ENCODE peak calls at places on chromosome 18, in four cellular contexts. A is H9, K is mesendoderm, V is H1. E is an unnamed sample.

GRCh38 chr18:62611395-62612241 is 88.8 kb downstream of the ZCCHC2 start:
- DNase-seq in A (no peak), K (no peak), V (peak; percentile 60), E (no peak)

GRCh38 chr18:62030091-62030985 is 137.5 kb upstream of the RNF152 start:
- DNase-seq in A (no peak), K (peak; percentile 54), V (no peak), E (no peak)

GRCh38 chr18:30675072-30675471 is 367.5 kb downstream of the DSC3 start:
- DNase-seq in A (no peak), K (no peak), V (no peak), E (no peak)

GRCh38 chr18:63763831-63764600 is 11.2 kb upstream of the SERPINB7 start:
- DNase-seq in A (no peak), K (no peak), V (no peak), E (peak; percentile 61)

GRCh38 chr18:31206064-31206463 is 43.4 kb upstream of the DSC1 start:
- DNase-seq in A (no peak), K (no peak), V (no peak), E (no peak)

GRCh38 chr18:11366410-11366809 is 217.0 kb upstream of the PIEZO2 start:
- DNase-seq in A (no peak), K (no peak), V (no peak), E (peak; percentile 57)

GRCh38 chr18:58536187-58536516 is 92.7 kb downstream of the ALPK2 start:
- DNase-seq in A (no peak), K (no peak), V (no peak), E (no peak)

GRCh38 chr18:77346446-77346845 is 96.8 kb downstream of the GALR1 start:
- DNase-seq in A (no peak), K (no peak), V (no peak), E (no peak)

GRCh38 chr18:74632088-74632679 is 34.5 kb downstream of the ZNF407 start:
- DNase-seq in A (no peak), K (no peak), V (no peak), E (no peak)

GRCh38 chr18:13014818-13015217 is 23.7 kb downstream of the CEP192 start:
- DNase-seq in A (no peak), K (no peak), V (no peak), E (no peak)

GRCh38 chr18:70454705-70455322 is 166.0 kb downstream of the SOCS6 start:
- DNase-seq in A (no peak), K (peak; percentile 71), V (no peak), E (peak; percentile 79)

GRCh38 chr18:26190506-26190905 is 35.7 kb upstream of the TAF4B start:
- DNase-seq in A (no peak), K (no peak), V (no peak), E (no peak)

GRCh38 chr18:51391731-51392130 is 194.2 kb upstream of the MEX3C start:
- DNase-seq in A (no peak), K (no peak), V (no peak), E (no peak)

GRCh38 chr18:43596106-43596712 is 318.9 kb upstream of the SYT4 start:
- DNase-seq in A (no peak), K (no peak), V (no peak), E (peak; percentile 29)

GRCh38 chr18:56831988-56832387 is 180.8 kb downstream of the WDR7 start:
- DNase-seq in A (peak; percentile 41), K (peak; percentile 57), V (no peak), E (peak; percentile 35)

GRCh38 chr18:14117611-14118010 is 14.6 kb downstream of the ZNF519 start:
- DNase-seq in A (no peak), K (no peak), V (no peak), E (no peak)

GRCh38 chr18:46096651-46097300 is 1.3 kb downstream of the ATP5F1A start:
- DNase-seq in A (no peak), K (peak; percentile 14), V (no peak), E (no peak)

GRCh38 chr18:66316708-66317107 is 287.2 kb downstream of the CDH19 start:
- DNase-seq in A (no peak), K (peak; percentile 73), V (no peak), E (no peak)

GRCh38 chr18:505483-506122 is 5.1 kb upstream of the COLEC12 start:
- DNase-seq in A (no peak), K (peak; percentile 55), V (no peak), E (no peak)

GRCh38 chr18:24506175-24506574 is 45.7 kb downstream of the HRH4 start:
- DNase-seq in A (no peak), K (no peak), V (peak; percentile 23), E (no peak)

GRCh38 chr18:24504401-24504800 is 44.0 kb downstream of the HRH4 start:
- DNase-seq in A (no peak), K (no peak), V (no peak), E (no peak)

GRCh38 chr18:24514439-24514838 is 54.0 kb downstream of the HRH4 start:
- DNase-seq in A (peak; percentile 50), K (peak; percentile 94), V (no peak), E (peak; percentile 54)

GRCh38 chr18:24509435-24509834 is 49.0 kb downstream of the HRH4 start:
- DNase-seq in A (no peak), K (no peak), V (no peak), E (no peak)
- H4K5ac ChIP-seq in A (no peak overlapping the region), K (no peak overlapping the region), V (no peak overlapping the region), E (no peak overlapping the region)

GRCh38 chr18:49619792-49620191 is 57.9 kb downstream of the LIPG start:
- DNase-seq in A (no peak), K (peak; percentile 91), V (no peak), E (no peak)
- H3K18ac ChIP-seq in A (no peak overlapping the region), K (no peak overlapping the region), V (no peak overlapping the region), E (no peak overlapping the region)

GRCh38 chr18:9849407-9849961 is 36.3 kb upstream of the TXNDC2 start:
- DNase-seq in A (no peak), K (peak; percentile 40), V (no peak), E (no peak)
- H4K5ac ChIP-seq in A (no peak overlapping the region), K (no peak overlapping the region), V (no peak overlapping the region), E (no peak overlapping the region)

GRCh38 chr18:79637921-79638855 is 41.4 kb upstream of the CTDP1 start:
- DNase-seq in A (peak; percentile 51), K (no peak), V (peak; percentile 61), E (no peak)

GRCh38 chr18:79635127-79635726 is 44.4 kb upstream of the CTDP1 start:
- DNase-seq in A (peak; percentile 17), K (no peak), V (no peak), E (no peak)

GRCh38 chr18:79634593-79634992 is 45.0 kb upstream of the CTDP1 start:
- DNase-seq in A (no peak), K (no peak), V (no peak), E (no peak)

GRCh38 chr18:79639072-79639829 is 40.4 kb upstream of the CTDP1 start:
- DNase-seq in A (peak; percentile 16), K (peak; percentile 24), V (peak; percentile 40), E (no peak)

DNA sequence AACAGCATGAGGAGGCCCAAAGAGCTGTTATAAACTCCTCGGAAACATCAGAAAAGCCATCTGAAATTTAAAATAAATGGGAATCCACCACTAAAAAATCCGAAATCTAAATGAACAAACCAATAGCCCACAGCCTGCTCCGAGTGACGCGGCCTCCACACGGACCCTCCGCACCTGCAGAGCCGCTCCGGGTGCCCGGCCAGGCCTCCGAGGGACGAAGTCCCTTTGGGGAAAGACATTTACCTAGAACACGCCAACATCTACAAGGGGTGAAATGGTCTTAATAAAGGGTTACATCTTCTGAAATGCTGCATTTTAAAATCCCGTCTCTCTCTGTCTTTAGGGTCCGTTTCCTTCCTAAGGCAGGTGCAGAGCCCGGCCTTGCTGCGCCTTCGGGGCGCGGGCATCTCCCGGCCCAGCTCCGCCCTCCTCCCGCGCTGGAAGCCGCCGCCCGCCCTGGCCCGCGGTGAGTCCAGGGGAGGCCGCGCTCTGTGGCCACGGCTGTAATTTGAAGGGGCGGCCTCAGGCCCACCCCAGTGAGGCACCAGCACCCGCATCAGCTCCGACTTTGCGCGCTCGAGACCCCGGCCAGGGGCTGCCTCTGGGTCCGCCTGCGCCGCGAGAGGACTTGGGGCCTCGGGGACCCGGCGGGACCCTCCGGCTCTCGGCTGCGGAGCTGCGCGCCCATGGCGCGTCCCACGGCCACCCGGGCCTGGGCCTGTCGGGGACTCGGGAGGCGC is 42.3 kb upstream of the CTDP1 start:
- DNase-seq in A (peak; percentile 51), K (no peak), V (peak; percentile 67), E (no peak)
- H3K18ac ChIP-seq in A (no peak overlapping the region), K (peak overlapping the region; percentile 63), V (no peak overlapping the region), E (no peak overlapping the region)

DNA sequence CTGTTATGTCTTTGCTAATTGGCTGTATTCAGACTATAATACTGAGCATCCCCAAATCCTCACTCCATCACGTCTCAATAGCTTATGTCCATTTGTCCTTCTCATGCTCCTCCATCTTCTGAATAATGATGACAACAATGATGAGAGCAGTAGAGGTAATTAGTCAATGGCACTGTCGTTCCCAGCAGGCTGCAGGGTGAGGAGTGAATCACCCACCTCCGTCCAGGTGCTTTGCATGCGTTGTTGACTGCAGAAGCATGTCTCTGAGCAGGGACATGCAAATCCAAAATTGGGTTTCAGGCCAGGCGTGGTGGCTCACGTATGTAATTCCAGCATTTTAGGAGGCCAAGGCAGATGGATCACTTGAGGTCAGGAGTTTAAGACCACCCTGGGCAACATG is 100.9 kb upstream of the RAB12 start:
- DNase-seq in A (no peak), K (no peak), V (no peak), E (no peak)
- H4K5ac ChIP-seq in A (no peak overlapping the region), K (no peak overlapping the region), V (no peak overlapping the region), E (no peak overlapping the region)

GRCh38 chr18:6672909-6673308 is 56.6 kb upstream of the ARHGAP28 start:
- DNase-seq in A (no peak), K (peak; percentile 19), V (no peak), E (no peak)
- H3K18ac ChIP-seq in A (no peak overlapping the region), K (no peak overlapping the region), V (no peak overlapping the region), E (no peak overlapping the region)

GRCh38 chr18:35661483-35662146 is 80.1 kb downstream of the GALNT1 start:
- DNase-seq in A (no peak), K (peak; percentile 24), V (no peak), E (no peak)
- H4K5ac ChIP-seq in A (no peak overlapping the region), K (no peak overlapping the region), V (no peak overlapping the region), E (no peak overlapping the region)